ENCODE peak calls at places on chromosomes 3 and 15, in eight cellular contexts. One of them, this sample, is unnamed.

GRCh38 chr15:65833501-65834220 is 35.6 kb upstream of the RAB11A start:
- DNase-seq in K562: no peak
- DNase-seq in breast epithelium: no peak
- DNase-seq in HCT116: no peak
- DNase-seq in sigmoid colon: no peak
- DNase-seq in transverse colon: peak; percentile 28
- DNase-seq in suprapubic skin: no peak
- DNase-seq in Panc1: no peak
- DNase-seq in this sample: no peak

GRCh38 chr15:73389539-73389938 is 20.8 kb upstream of the HCN4 start:
- DNase-seq in Panc1: no peak
- DNase-seq in transverse colon: no peak
- DNase-seq in HCT116: no peak
- DNase-seq in suprapubic skin: no peak
- DNase-seq in K562: no peak
- DNase-seq in sigmoid colon: no peak
- DNase-seq in breast epithelium: no peak
- DNase-seq in this sample: no peak

GRCh38 chr15:95286911-95287769 is 1043.4 kb upstream of the NR2F2 start:
- DNase-seq in Panc1: no peak
- DNase-seq in suprapubic skin: no peak
- DNase-seq in HCT116: no peak
- DNase-seq in transverse colon: no peak
- DNase-seq in K562: no peak
- DNase-seq in sigmoid colon: no peak
- DNase-seq in breast epithelium: no peak
- DNase-seq in this sample: no peak

GRCh38 chr15:25847066-25847465 is 16.1 kb downstream of the ATP10A start:
- DNase-seq in transverse colon: no peak
- DNase-seq in suprapubic skin: no peak
- DNase-seq in breast epithelium: no peak
- DNase-seq in Panc1: no peak
- DNase-seq in HCT116: no peak
- DNase-seq in sigmoid colon: no peak
- DNase-seq in K562: no peak
- DNase-seq in this sample: no peak

GRCh38 chr3:195195321-195196209 is 75.4 kb downstream of the XXYLT1 start:
- DNase-seq in HCT116: no peak
- DNase-seq in breast epithelium: no peak
- DNase-seq in Panc1: no peak
- DNase-seq in suprapubic skin: no peak
- DNase-seq in transverse colon: no peak
- DNase-seq in K562: no peak
- DNase-seq in sigmoid colon: peak; percentile 65
- DNase-seq in this sample: no peak

GRCh38 chr3:65039754-65040210 is 352.0 kb upstream of the ADAMTS9 start:
- DNase-seq in suprapubic skin: no peak
- DNase-seq in transverse colon: no peak
- DNase-seq in HCT116: peak; percentile 18
- DNase-seq in K562: peak; percentile 77
- DNase-seq in sigmoid colon: no peak
- DNase-seq in Panc1: no peak
- DNase-seq in breast epithelium: no peak
- DNase-seq in this sample: no peak

GRCh38 chr3:120102232-120102631 is 8.0 kb upstream of the GSK3B start:
- DNase-seq in HCT116: no peak
- DNase-seq in K562: no peak
- DNase-seq in transverse colon: no peak
- DNase-seq in breast epithelium: no peak
- DNase-seq in Panc1: no peak
- DNase-seq in suprapubic skin: no peak
- DNase-seq in sigmoid colon: no peak
- DNase-seq in this sample: no peak

GRCh38 chr3:137738710-137739109 is 25.4 kb upstream of the SOX14 start:
- DNase-seq in transverse colon: no peak
- DNase-seq in K562: no peak
- DNase-seq in HCT116: no peak
- DNase-seq in sigmoid colon: no peak
- DNase-seq in suprapubic skin: no peak
- DNase-seq in breast epithelium: no peak
- DNase-seq in Panc1: no peak
- DNase-seq in this sample: no peak

GRCh38 chr3:167051421-167051820 is 328.7 kb downstream of the ZBBX start:
- DNase-seq in HCT116: no peak
- DNase-seq in sigmoid colon: no peak
- DNase-seq in suprapubic skin: no peak
- DNase-seq in breast epithelium: no peak
- DNase-seq in Panc1: no peak
- DNase-seq in transverse colon: no peak
- DNase-seq in K562: no peak
- DNase-seq in this sample: no peak

GRCh38 chr3:81545572-81545971 is 215.9 kb downstream of the GBE1 start:
- DNase-seq in transverse colon: no peak
- DNase-seq in Panc1: no peak
- DNase-seq in K562: no peak
- DNase-seq in HCT116: peak; percentile 13
- DNase-seq in sigmoid colon: no peak
- DNase-seq in suprapubic skin: no peak
- DNase-seq in breast epithelium: no peak
- DNase-seq in this sample: no peak

GRCh38 chr15:40300771-40301170 is 7.0 kb downstream of the PLCB2 start:
- DNase-seq in sigmoid colon: no peak
- DNase-seq in HCT116: no peak
- DNase-seq in breast epithelium: no peak
- DNase-seq in transverse colon: no peak
- DNase-seq in suprapubic skin: no peak
- DNase-seq in K562: peak; percentile 36
- DNase-seq in Panc1: no peak
- DNase-seq in this sample: no peak

GRCh38 chr3:178623666-178624255 is 87.5 kb downstream of the KCNMB2 start:
- DNase-seq in suprapubic skin: no peak
- DNase-seq in sigmoid colon: no peak
- DNase-seq in K562: no peak
- DNase-seq in transverse colon: no peak
- DNase-seq in breast epithelium: no peak
- DNase-seq in HCT116: no peak
- DNase-seq in Panc1: no peak
- DNase-seq in this sample: no peak

GRCh38 chr15:55993804-55994539 is 560 bp upstream of the NEDD4 start:
- DNase-seq in suprapubic skin: no peak
- DNase-seq in transverse colon: no peak
- DNase-seq in K562: no peak
- DNase-seq in breast epithelium: no peak
- DNase-seq in Panc1: no peak
- DNase-seq in sigmoid colon: no peak
- DNase-seq in HCT116: peak; percentile 21
- DNase-seq in this sample: no peak

GRCh38 chr15:76947454-76947853 is 15.9 kb downstream of the RCN2 start:
- DNase-seq in HCT116: no peak
- DNase-seq in breast epithelium: no peak
- DNase-seq in sigmoid colon: no peak
- DNase-seq in K562: no peak
- DNase-seq in Panc1: no peak
- DNase-seq in suprapubic skin: no peak
- DNase-seq in transverse colon: no peak
- DNase-seq in this sample: no peak

GRCh38 chr15:41917767-41918430 is 24.0 kb upstream of the SPTBN5 start:
- DNase-seq in K562: peak; percentile 48
- DNase-seq in sigmoid colon: no peak
- DNase-seq in transverse colon: no peak
- DNase-seq in suprapubic skin: no peak
- DNase-seq in HCT116: peak; percentile 57
- DNase-seq in breast epithelium: no peak
- DNase-seq in Panc1: no peak
- DNase-seq in this sample: no peak

GRCh38 chr3:119310052-119310451 is 15.9 kb downstream of the ARHGAP31 start:
- DNase-seq in transverse colon: no peak
- DNase-seq in breast epithelium: peak; percentile 34
- DNase-seq in suprapubic skin: no peak
- DNase-seq in HCT116: no peak
- DNase-seq in Panc1: no peak
- DNase-seq in sigmoid colon: no peak
- DNase-seq in K562: no peak
- DNase-seq in this sample: no peak

GRCh38 chr3:30893678-30894325 is 659 bp downstream of the GADL1 start:
- DNase-seq in transverse colon: no peak
- DNase-seq in suprapubic skin: no peak
- DNase-seq in HCT116: no peak
- DNase-seq in Panc1: no peak
- DNase-seq in breast epithelium: no peak
- DNase-seq in sigmoid colon: no peak
- DNase-seq in K562: no peak
- DNase-seq in this sample: no peak
- H3K4me3 ChIP-seq in transverse colon: peak overlapping the region; percentile 59
- H3K4me3 ChIP-seq in suprapubic skin: peak overlapping the region; percentile 53
- H3K4me3 ChIP-seq in HCT116: peak overlapping the region; percentile 62
- H3K4me3 ChIP-seq in Panc1: peak overlapping the region; percentile 47
- H3K4me3 ChIP-seq in breast epithelium: peak overlapping the region; percentile 59
- H3K4me3 ChIP-seq in sigmoid colon: peak overlapping the region; percentile 53
- H3K4me3 ChIP-seq in K562: no peak overlapping the region
- H3K4me3 ChIP-seq in this sample: peak overlapping the region; percentile 76

DNA sequence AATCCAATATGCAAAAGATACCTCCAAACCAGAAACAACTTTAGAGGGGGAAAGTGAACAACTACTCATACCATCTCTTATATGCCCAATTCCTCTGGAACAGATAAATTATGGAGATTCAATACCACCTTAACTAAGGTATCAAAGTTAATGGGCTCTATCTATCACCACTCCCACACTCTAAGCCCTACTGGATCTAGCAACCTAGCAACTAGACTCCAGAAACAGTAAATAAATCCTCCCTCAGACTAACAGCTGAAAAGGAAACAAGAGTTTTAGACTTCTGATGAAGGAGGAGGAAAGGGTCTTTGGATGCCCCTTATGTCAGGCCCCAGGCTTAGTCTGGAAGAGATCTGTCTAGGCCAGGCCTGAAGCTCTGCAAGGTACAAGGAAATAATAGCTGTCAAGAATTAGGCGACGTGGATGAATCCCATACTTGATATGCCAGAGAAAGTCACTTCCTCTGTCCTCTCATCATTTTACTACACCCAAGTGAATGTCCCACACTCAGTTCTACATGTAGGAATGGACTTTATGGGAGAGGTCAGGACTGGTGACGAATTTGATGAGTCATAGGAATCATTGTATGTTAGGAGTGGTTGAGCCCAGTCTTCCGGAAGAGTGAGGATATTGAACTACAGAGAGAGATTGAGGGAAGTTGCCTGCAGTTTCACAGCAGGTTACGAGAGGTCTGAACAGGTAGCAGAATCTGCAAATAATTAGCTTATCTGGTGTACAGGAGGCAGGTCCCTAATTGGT is 113.8 kb downstream of the AKAP13 start:
- DNase-seq in K562: no peak
- DNase-seq in breast epithelium: no peak
- DNase-seq in suprapubic skin: no peak
- DNase-seq in HCT116: peak; percentile 93
- DNase-seq in Panc1: peak; percentile 81
- DNase-seq in sigmoid colon: no peak
- DNase-seq in transverse colon: no peak
- DNase-seq in this sample: no peak
- TF ChIP-seq POLR2AphosphoS5 in K562: no peak
- TF ChIP-seq POLR2AphosphoS5 in breast epithelium: no peak
- TF ChIP-seq POLR2AphosphoS5 in suprapubic skin: no peak
- TF ChIP-seq POLR2AphosphoS5 in HCT116: peak; percentile 67
- TF ChIP-seq POLR2AphosphoS5 in Panc1: no peak
- TF ChIP-seq POLR2AphosphoS5 in sigmoid colon: no peak
- TF ChIP-seq POLR2AphosphoS5 in transverse colon: peak; percentile 81
- TF ChIP-seq POLR2AphosphoS5 in this sample: no peak

GRCh38 chr3:128804017-128804816 is 75.2 kb upstream of the ACAD9 start:
- DNase-seq in Panc1: no peak
- DNase-seq in sigmoid colon: no peak
- DNase-seq in K562: peak; percentile 24
- DNase-seq in HCT116: no peak
- DNase-seq in breast epithelium: no peak
- DNase-seq in transverse colon: no peak
- DNase-seq in suprapubic skin: no peak
- DNase-seq in this sample: no peak
- H3K4me3 ChIP-seq in Panc1: no peak overlapping the region
- H3K4me3 ChIP-seq in sigmoid colon: no peak overlapping the region
- H3K4me3 ChIP-seq in K562: no peak overlapping the region
- H3K4me3 ChIP-seq in HCT116: no peak overlapping the region
- H3K4me3 ChIP-seq in breast epithelium: no peak overlapping the region
- H3K4me3 ChIP-seq in transverse colon: peak overlapping the region; percentile 3
- H3K4me3 ChIP-seq in suprapubic skin: peak overlapping the region; percentile 10
- H3K4me3 ChIP-seq in this sample: no peak overlapping the region

DNA sequence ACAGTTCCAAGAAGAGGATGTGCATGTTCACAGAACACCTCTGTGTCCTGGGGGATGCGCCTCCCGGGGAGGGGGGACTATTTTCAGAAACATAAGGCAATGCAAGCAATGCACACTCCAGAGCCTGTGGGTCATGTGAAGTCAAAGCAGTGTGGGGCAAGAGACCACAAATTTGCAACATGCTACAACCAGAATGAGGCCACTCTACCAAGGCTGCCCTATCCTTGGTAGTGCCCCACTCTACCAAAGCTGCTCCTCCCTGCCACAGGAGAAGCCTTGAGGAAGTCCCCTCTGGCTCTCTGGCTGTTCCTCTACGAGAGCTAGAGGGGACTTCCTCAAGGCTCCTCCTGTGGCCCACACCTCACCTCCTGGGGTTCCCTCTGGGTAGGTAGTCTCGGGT is 8.4 kb upstream of the NR2C2 start:
- DNase-seq in sigmoid colon: no peak
- DNase-seq in Panc1: no peak
- DNase-seq in HCT116: no peak
- DNase-seq in K562: no peak
- DNase-seq in suprapubic skin: no peak
- DNase-seq in breast epithelium: no peak
- DNase-seq in transverse colon: no peak
- DNase-seq in this sample: no peak
- TF ChIP-seq POLR2AphosphoS5 in sigmoid colon: no peak
- TF ChIP-seq POLR2AphosphoS5 in Panc1: no peak
- TF ChIP-seq POLR2AphosphoS5 in HCT116: no peak
- TF ChIP-seq POLR2AphosphoS5 in K562: no peak
- TF ChIP-seq POLR2AphosphoS5 in suprapubic skin: no peak
- TF ChIP-seq POLR2AphosphoS5 in breast epithelium: no peak
- TF ChIP-seq POLR2AphosphoS5 in transverse colon: no peak
- TF ChIP-seq POLR2AphosphoS5 in this sample: no peak